ENCODE peak calls at places on chromosomes 1 and 21, in eight cellular contexts. F is left ventricle myocardium inferior; A is ovary; O is cardiac muscle cell; X is naive thymus-derived CD4-positive, alpha-beta T cell; V is CD8-positive, alpha-beta memory T cell; R is MM.1S; P is breast epithelium. D is an unnamed sample.

GRCh38 chr21:46065215-46065992 is 32.5 kb upstream of the COL6A2 start:
- DNase-seq in F (peak; percentile 63), V (no peak), O (no peak), A (peak; percentile 63), R (no peak), P (peak; percentile 60), X (no peak), D (no peak)

GRCh38 chr1:208164609-208165008 is 79.6 kb downstream of the PLXNA2 start:
- DNase-seq in F (no peak), X (no peak), P (no peak), V (no peak), R (no peak), A (no peak), O (peak; percentile 85), D (no peak)

GRCh38 chr21:26490771-26491170 is 82.3 kb downstream of the CYYR1 start:
- DNase-seq in V (no peak), P (no peak), A (no peak), F (no peak), X (no peak), R (no peak), O (peak; percentile 21), D (no peak)

GRCh38 chr1:100523038-100523649 is 14.8 kb upstream of the GPR88 start:
- DNase-seq in X (no peak), P (no peak), F (no peak), R (peak; percentile 25), O (no peak), V (no peak), A (no peak), D (peak; percentile 66)

GRCh38 chr1:41241748-41242644 is at the start of gene SCMH1:
- DNase-seq in O (peak; percentile 84), X (peak; percentile 52), P (peak; percentile 35), A (peak; percentile 72), V (peak; percentile 63), R (peak; percentile 63), F (peak; percentile 46), D (peak; percentile 87)

GRCh38 chr1:192993426-192994085 is 65.6 kb downstream of the UCHL5 start:
- DNase-seq in X (no peak), A (no peak), V (no peak), R (no peak), F (no peak), O (no peak), P (no peak), D (no peak)

GRCh38 chr1:167819849-167820683 is 93.9 kb downstream of the ADCY10 start:
- DNase-seq in A (peak; percentile 82), F (peak; percentile 76), R (peak; percentile 37), P (peak; percentile 93), O (peak; percentile 67), X (no peak), V (no peak), D (no peak)

GRCh38 chr1:37474697-37475379 is 458 bp downstream of the ZC3H12A start:
- DNase-seq in V (no peak), P (peak; percentile 35), R (no peak), X (no peak), F (no peak), O (peak; percentile 35), A (peak; percentile 70), D (peak; percentile 55)

GRCh38 chr1:163258181-163258580 is 55.5 kb upstream of the RGS5 start:
- DNase-seq in O (no peak), F (no peak), X (no peak), R (no peak), A (no peak), P (no peak), V (no peak), D (no peak)

GRCh38 chr21:29005696-29006095 is 13.0 kb upstream of the LTN1 start:
- DNase-seq in F (no peak), P (no peak), R (no peak), O (no peak), A (no peak), X (no peak), V (no peak), D (no peak)

GRCh38 chr1:31396633-31397351 is 16.2 kb upstream of the SERINC2 start:
- DNase-seq in X (no peak), V (no peak), R (no peak), O (no peak), P (no peak), F (no peak), A (no peak), D (peak; percentile 53)

GRCh38 chr1:43235451-43236121 is 34.2 kb upstream of the TMEM125 start:
- DNase-seq in R (no peak), V (no peak), O (no peak), P (peak; percentile 56), A (no peak), F (no peak), X (no peak), D (no peak)

GRCh38 chr1:247247568-247247967 is 8.3 kb upstream of the VN1R5 start:
- DNase-seq in R (no peak), X (no peak), O (no peak), V (no peak), A (no peak), P (no peak), F (no peak), D (no peak)

GRCh38 chr1:109823543-109824348 is 60.0 kb upstream of the EPS8L3 start:
- DNase-seq in V (no peak), A (peak; percentile 41), F (peak; percentile 49), O (peak; percentile 36), X (no peak), P (no peak), R (no peak), D (no peak)

GRCh38 chr1:206734499-206735142 is 36.0 kb upstream of the IL19 start:
- DNase-seq in A (peak; percentile 56), P (no peak), O (peak; percentile 44), V (peak; percentile 68), R (peak; percentile 77), F (no peak), X (peak; percentile 69), D (peak; percentile 76)

GRCh38 chr1:227942021-227942715 is 5.6 kb downstream of the WNT9A start:
- DNase-seq in V (no peak), X (no peak), R (no peak), O (peak; percentile 28), A (no peak), P (no peak), F (no peak), D (no peak)

GRCh38 chr1:10507111-10507879 is 32.5 kb downstream of the PEX14 start:
- DNase-seq in R (peak; percentile 33), O (peak; percentile 83), A (peak; percentile 42), X (peak; percentile 57), F (peak; percentile 48), P (peak; percentile 63), V (peak; percentile 49), D (peak; percentile 84)

GRCh38 chr1:1422465-1423244 is 1.6 kb upstream of the ANKRD65 start:
- DNase-seq in R (no peak), P (no peak), F (no peak), O (no peak), A (no peak), X (no peak), V (no peak), D (peak; percentile 71)

GRCh38 chr1:78035121-78035520 is 10.6 kb upstream of the GIPC2 start:
- DNase-seq in R (no peak), A (no peak), F (no peak), X (no peak), O (no peak), V (no peak), P (no peak), D (no peak)

GRCh38 chr1:81690881-81691453 is 109.8 kb upstream of the ADGRL2 start:
- DNase-seq in F (no peak), R (no peak), V (no peak), X (no peak), O (no peak), A (no peak), P (no peak), D (no peak)

GRCh38 chr21:29302340-29302991 is 3.7 kb downstream of the BACH1 start:
- DNase-seq in R (no peak), X (no peak), A (no peak), P (no peak), O (peak; percentile 30), F (no peak), V (no peak), D (no peak)

GRCh38 chr1:183137782-183138181 is 48.3 kb upstream of the LAMC2 start:
- DNase-seq in V (no peak), F (no peak), A (no peak), O (no peak), R (no peak), X (no peak), P (no peak), D (no peak)

GRCh38 chr1:56527548-56528302 is 51.6 kb downstream of the PLPP3 start:
- DNase-seq in P (no peak), A (no peak), O (no peak), F (no peak), V (no peak), R (peak; percentile 14), X (no peak), D (no peak)
- H3K4me1 ChIP-seq in P (no peaks in the 10 kb centered on the region), A (peaks cover 38% of the 10 kb centered on the region), O (peaks cover 49% of the 10 kb centered on the region), F (peaks cover 100% of the 10 kb centered on the region), V (no peaks in the 10 kb centered on the region), R (peaks cover 40% of the 10 kb centered on the region), X (no peaks in the 10 kb centered on the region), D (peaks cover 63% of the 10 kb centered on the region)

DNA sequence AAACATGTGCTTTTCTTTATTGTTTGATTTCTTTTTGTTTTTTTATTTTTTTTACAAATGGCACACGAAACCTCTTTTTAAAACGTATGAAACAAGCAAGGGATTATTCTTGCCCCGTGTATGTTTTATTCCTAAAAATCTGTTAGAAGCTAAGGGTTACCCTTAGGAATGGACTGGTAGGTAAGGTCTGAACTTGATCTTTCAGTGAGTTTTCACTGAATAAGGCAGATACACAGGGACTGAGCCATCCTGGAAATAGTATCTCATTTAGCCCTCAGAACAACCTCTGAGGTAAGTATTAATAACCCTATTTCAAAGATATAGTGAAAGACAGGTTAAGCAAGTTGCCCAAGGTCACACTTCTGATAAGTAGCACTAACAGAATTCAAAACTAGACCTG is 6.0 kb downstream of the CD53 start:
- DNase-seq in R (no peak), P (no peak), A (no peak), V (no peak), O (no peak), F (no peak), X (no peak), D (no peak)
- H3K4me1 ChIP-seq in R (peaks cover 5% of the 10 kb centered on the region), P (no peaks in the 10 kb centered on the region), A (no peaks in the 10 kb centered on the region), V (peaks cover 79% of the 10 kb centered on the region), O (no peaks in the 10 kb centered on the region), F (no peaks in the 10 kb centered on the region), X (peaks cover 65% of the 10 kb centered on the region), D (peaks cover 76% of the 10 kb centered on the region)

DNA sequence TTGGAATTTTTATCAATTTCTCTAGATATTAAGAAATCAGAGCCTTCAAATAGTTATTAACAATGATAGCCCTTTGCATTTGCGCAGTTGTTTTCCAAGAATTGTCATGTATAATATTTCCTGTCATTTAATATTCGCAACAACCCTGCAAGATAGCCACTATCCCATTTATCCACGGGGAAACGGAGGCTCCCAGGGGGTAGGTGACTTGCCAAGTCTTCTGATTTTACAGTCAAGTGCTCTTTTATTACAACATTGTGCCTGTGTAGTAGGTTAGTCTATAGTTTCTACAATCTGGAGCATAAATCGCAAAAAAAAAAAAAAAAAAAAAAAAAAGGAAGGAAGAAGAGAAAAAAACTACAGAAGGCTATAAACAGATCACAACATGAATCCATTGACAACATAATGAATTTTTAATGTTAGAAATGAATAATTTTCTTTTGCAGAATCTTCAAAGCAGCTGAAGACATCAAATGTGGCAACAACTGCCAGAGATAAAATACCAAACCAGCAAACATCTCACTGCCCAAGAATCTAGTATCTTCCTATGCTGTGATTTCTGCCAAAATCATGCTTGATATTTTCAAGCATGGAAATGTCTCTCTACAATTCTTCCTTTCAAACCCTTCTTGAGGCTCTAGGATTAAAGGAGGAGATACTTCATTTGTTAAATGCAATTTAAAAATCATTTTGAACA is 125.5 kb downstream of the PTPN14 start:
- DNase-seq in V (no peak), F (no peak), R (no peak), O (no peak), A (no peak), X (no peak), P (no peak), D (no peak)
- H3K4me1 ChIP-seq in V (peaks cover 23% of the 10 kb centered on the region), F (peaks cover 29% of the 10 kb centered on the region), R (peaks cover 18% of the 10 kb centered on the region), O (no peaks in the 10 kb centered on the region), A (no peaks in the 10 kb centered on the region), X (peaks cover 18% of the 10 kb centered on the region), P (no peaks in the 10 kb centered on the region), D (peaks cover 49% of the 10 kb centered on the region)

GRCh38 chr1:158035976-158036583 is 42.6 kb downstream of the KIRREL1 start:
- DNase-seq in X (no peak), V (no peak), R (peak; percentile 48), O (peak; percentile 64), P (no peak), F (no peak), A (peak; percentile 58), D (peak; percentile 77)
- H3K4me1 ChIP-seq in X (no peaks in the 10 kb centered on the region), V (no peaks in the 10 kb centered on the region), R (peaks cover 5% of the 10 kb centered on the region), O (no peaks in the 10 kb centered on the region), P (no peaks in the 10 kb centered on the region), F (peaks cover 53% of the 10 kb centered on the region), A (peaks cover 22% of the 10 kb centered on the region), D (no peaks in the 10 kb centered on the region)